ENCODE peak calls at places on chromosomes 3 and 15, in eight cellular contexts. Y is heart left ventricle, R is tibial nerve, M is heart right ventricle, Q is RWPE1, L is cardiac muscle cell, C is nephron progenitor cell, W is fibroblast of lung. J is an unnamed sample.
A peak's percentile ranks its signal among the peaks of the same experiment; 100 is the strongest.

GRCh38 chr3:20450611-20451010 is 264.6 kb upstream of the SGO1 start:
- DNase-seq in L (no peak), M (no peak), C (no peak), R (no peak), W (no peak), Q (no peak), Y (no peak), J (no peak)

GRCh38 chr3:17510265-17510664 is 232.2 kb downstream of the TBC1D5 start:
- DNase-seq in W (no peak), R (no peak), L (no peak), Q (no peak), C (no peak), Y (no peak), M (no peak), J (no peak)

GRCh38 chr3:61009025-61009424 is 242.2 kb downstream of the FHIT start:
- DNase-seq in Q (no peak), R (no peak), Y (peak; percentile 11), M (peak; percentile 10), W (no peak), L (no peak), C (no peak), J (no peak)

GRCh38 chr3:24202071-24202470 is 257.0 kb downstream of the NR1D2 start:
- DNase-seq in R (no peak), L (no peak), M (no peak), C (no peak), Q (no peak), W (no peak), Y (no peak), J (no peak)

GRCh38 chr15:45715528-45715927 is 80.7 kb downstream of the SQOR start:
- DNase-seq in M (no peak), Y (no peak), Q (no peak), W (peak; percentile 47), R (no peak), C (no peak), L (no peak), J (no peak)

GRCh38 chr3:35929158-35929557 is 289.8 kb downstream of the ARPP21 start:
- DNase-seq in W (no peak), Y (no peak), M (no peak), R (no peak), Q (no peak), C (no peak), L (no peak), J (no peak)

GRCh38 chr3:133663569-133664313 is 2.0 kb upstream of the TOPBP1 start:
- DNase-seq in W (peak; percentile 56), Q (peak; percentile 55), M (no peak), Y (no peak), L (peak; percentile 87), R (no peak), C (peak; percentile 36), J (peak; percentile 61)

GRCh38 chr3:126913524-126913923 is 69.4 kb upstream of the PLXNA1 start:
- DNase-seq in W (no peak), Q (no peak), M (no peak), Y (no peak), L (no peak), C (no peak), R (no peak), J (no peak)

GRCh38 chr3:131072845-131073244 is 46.2 kb downstream of the NEK11 start:
- DNase-seq in M (peak; percentile 75), R (no peak), Q (no peak), L (no peak), Y (peak; percentile 64), C (no peak), W (peak; percentile 26), J (no peak)

GRCh38 chr15:77219846-77220245 is 148.9 kb upstream of the TSPAN3 start:
- DNase-seq in C (no peak), R (no peak), W (no peak), Q (no peak), L (no peak), M (no peak), Y (no peak), J (no peak)

GRCh38 chr3:99548674-99549073 is 89.7 kb upstream of the COL8A1 start:
- DNase-seq in C (no peak), L (no peak), Y (no peak), R (no peak), W (no peak), M (no peak), Q (no peak), J (no peak)

GRCh38 chr15:31433574-31433973 is 106.9 kb downstream of the KLF13 start:
- DNase-seq in R (no peak), Q (no peak), Y (no peak), L (no peak), W (no peak), C (no peak), M (no peak), J (no peak)

GRCh38 chr3:139909836-139910235 is 25.1 kb upstream of the CLSTN2 start:
- DNase-seq in M (no peak), Y (no peak), R (no peak), L (no peak), Q (no peak), C (no peak), W (no peak), J (no peak)

GRCh38 chr3:32816439-32817194 is 1.2 kb upstream of the TRIM71 start:
- DNase-seq in L (peak; percentile 82), C (peak; percentile 83), M (no peak), W (peak; percentile 18), R (no peak), Q (no peak), Y (no peak), J (no peak)

GRCh38 chr3:98003306-98003969 is 31.2 kb upstream of the RIOX2 start:
- DNase-seq in W (no peak), Y (no peak), M (no peak), C (no peak), Q (no peak), L (no peak), R (no peak), J (no peak)

GRCh38 chr3:49020335-49021212 is 1.3 kb upstream of the NDUFAF3 start:
- DNase-seq in W (no peak), C (peak; percentile 47), R (no peak), Q (no peak), L (peak; percentile 39), Y (peak; percentile 63), M (peak; percentile 60), J (no peak)

GRCh38 chr3:15206662-15207576 is 873 bp downstream of the CAPN7 start:
- DNase-seq in W (peak; percentile 47), Q (peak; percentile 33), M (no peak), L (peak; percentile 28), C (peak; percentile 19), R (no peak), Y (no peak), J (peak; percentile 43)

GRCh38 chr15:57731543-57732103 is 25.1 kb downstream of the POLR2M start:
- DNase-seq in M (no peak), W (no peak), Y (no peak), L (peak; percentile 5), Q (no peak), C (no peak), R (no peak), J (no peak)

GRCh38 chr15:77173487-77173886 is 102.6 kb upstream of the TSPAN3 start:
- DNase-seq in R (no peak), Q (no peak), M (no peak), Y (no peak), C (no peak), W (no peak), L (no peak), J (no peak)

GRCh38 chr3:72230774-72231379 is 445.9 kb upstream of the PROK2 start:
- DNase-seq in L (no peak), M (no peak), R (no peak), W (peak; percentile 18), Q (no peak), Y (no peak), C (no peak), J (no peak)

GRCh38 chr3:72158639-72159005 is 373.7 kb upstream of the PROK2 start:
- DNase-seq in C (peak; percentile 39), R (no peak), Q (no peak), L (no peak), M (no peak), W (no peak), Y (no peak), J (no peak)

GRCh38 chr3:14889188-14889587 is 58.2 kb upstream of the NR2C2 start:
- DNase-seq in W (no peak), R (no peak), M (no peak), C (no peak), L (no peak), Q (no peak), Y (no peak), J (no peak)

GRCh38 chr15:35633677-35634076 is 87.7 kb upstream of the DPH6 start:
- DNase-seq in L (no peak), C (no peak), Y (no peak), R (no peak), Q (no peak), M (no peak), W (no peak), J (no peak)

GRCh38 chr15:58457466-58457965 is 25.7 kb downstream of the LIPC start:
- DNase-seq in L (no peak), R (no peak), Y (no peak), C (no peak), Q (peak; percentile 59), M (no peak), W (peak; percentile 80), J (no peak)

GRCh38 chr15:69206079-69206478 is 45.6 kb downstream of the GLCE start:
- DNase-seq in M (no peak), Q (no peak), L (no peak), Y (no peak), R (no peak), W (no peak), C (no peak), J (no peak)

GRCh38 chr3:62186967-62187366 is 186.4 kb downstream of the FEZF2 start:
- DNase-seq in M (no peak), C (no peak), Y (no peak), Q (no peak), R (no peak), L (peak; percentile 36), W (peak; percentile 54), J (no peak)
- TF ChIP-seq CTCF in M (peak; percentile 34), C (peak; percentile 40), Y (peak; percentile 33), Q (peak; percentile 24), R (peak; percentile 46), L (peak; percentile 51), W (peak; percentile 41), J (peak; percentile 21)

DNA sequence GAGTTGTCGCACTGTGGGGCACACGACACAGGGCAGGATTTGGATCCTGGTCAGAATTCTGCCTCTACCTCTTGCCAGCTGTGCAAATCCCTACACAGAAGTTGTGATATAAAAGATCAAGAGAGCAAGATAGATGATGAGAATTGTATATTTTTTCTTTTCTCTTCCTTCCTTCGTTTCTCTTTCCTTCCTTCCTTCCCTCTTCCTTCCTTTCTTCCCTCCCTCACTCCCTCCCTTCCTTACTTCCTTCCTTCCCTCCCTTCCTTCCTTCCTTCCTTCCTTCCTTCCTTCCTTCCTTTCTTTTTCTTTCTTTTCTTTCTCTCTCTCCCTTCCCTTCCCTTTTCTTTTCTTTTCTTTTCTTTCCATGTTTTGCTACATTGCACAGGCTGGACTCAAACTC is 12.0 kb upstream of the AHSG start:
- DNase-seq in Q (no peak), C (no peak), W (no peak), Y (no peak), M (no peak), R (no peak), L (no peak), J (no peak)
- TF ChIP-seq CTCF in Q (no peak), C (no peak), W (no peak), Y (no peak), M (no peak), R (no peak), L (no peak), J (no peak)

GRCh38 chr15:51759557-51760070 is 8.2 kb downstream of the TMOD2 start:
- DNase-seq in M (peak; percentile 52), Y (peak; percentile 60), L (peak; percentile 57), W (peak; percentile 97), C (no peak), R (no peak), Q (no peak), J (no peak)
- TF ChIP-seq CTCF in M (no peak), Y (peak; percentile 22), L (peak; percentile 51), W (peak; percentile 50), C (no peak), R (peak; percentile 22), Q (no peak), J (no peak)

GRCh38 chr3:158094917-158095301 is 11.3 kb downstream of the SHOX2 start:
- DNase-seq in W (no peak), M (no peak), L (no peak), R (no peak), Q (no peak), Y (no peak), C (peak; percentile 22), J (no peak)
- TF ChIP-seq CTCF in W (no peak), M (no peak), L (no peak), R (no peak), Q (no peak), Y (no peak), C (no peak), J (no peak)

J was measured in A549.